ENCODE peak calls at places on chromosomes 5 and 9, in eight cellular contexts. E is choroid plexus epithelial cell, V is nephron progenitor cell, Q is Calu3, W is fibroblast of the aortic adventitia, F is GM10248, X is uterus, O is WERI-Rb-1. L is an unnamed sample.

GRCh38 chr5:127585661-127586060 is 63.2 kb upstream of the CTXN3 start:
- DNase-seq in F (no peak), W (no peak), V (no peak), O (no peak), X (no peak), Q (no peak), E (no peak), L (no peak)

GRCh38 chr5:171313481-171314206 is 4.6 kb downstream of the TLX3 start:
- DNase-seq in E (no peak), W (no peak), X (no peak), V (no peak), Q (no peak), O (no peak), F (no peak), L (no peak)

GRCh38 chr5:90709323-90710148 is 150.9 kb downstream of the ADGRV1 start:
- DNase-seq in X (no peak), V (peak; percentile 50), Q (peak; percentile 71), W (peak; percentile 36), F (peak; percentile 35), O (peak; percentile 51), E (peak; percentile 72), L (peak; percentile 34)

GRCh38 chr9:133558191-133559126 is 24.0 kb downstream of the ADAMTSL2 start:
- DNase-seq in Q (no peak), V (no peak), W (peak; percentile 77), F (peak; percentile 87), E (peak; percentile 75), O (no peak), X (peak; percentile 34), L (peak; percentile 90)

GRCh38 chr9:34382879-34383278 is 6.2 kb upstream of the MYORG start:
- DNase-seq in V (no peak), O (no peak), Q (no peak), E (no peak), X (no peak), F (no peak), W (no peak), L (no peak)

GRCh38 chr5:172774561-172775271 is 3.7 kb upstream of the DUSP1 start:
- DNase-seq in O (no peak), V (no peak), Q (no peak), W (no peak), F (no peak), X (no peak), E (no peak), L (no peak)

GRCh38 chr5:148846930-148847329 is 20.5 kb downstream of the ADRB2 start:
- DNase-seq in O (no peak), E (no peak), F (no peak), Q (no peak), V (no peak), X (no peak), W (no peak), L (no peak)

GRCh38 chr9:84230355-84231136 is 110.0 kb downstream of the SLC28A3 start:
- DNase-seq in E (no peak), F (no peak), Q (no peak), W (peak; percentile 18), X (no peak), O (peak; percentile 38), V (no peak), L (no peak)

GRCh38 chr9:127723450-127723849 is 7.6 kb downstream of the TTC16 start:
- DNase-seq in V (no peak), Q (no peak), W (peak; percentile 85), E (peak; percentile 35), X (no peak), F (no peak), O (no peak), L (no peak)

GRCh38 chr5:76422175-76422574 is 19.1 kb downstream of the IQGAP2 start:
- DNase-seq in X (no peak), Q (no peak), E (peak; percentile 49), O (no peak), F (no peak), V (no peak), W (no peak), L (no peak)

GRCh38 chr9:130128251-130128650 is 44.0 kb upstream of the NCS1 start:
- DNase-seq in E (peak; percentile 32), F (no peak), Q (no peak), V (no peak), X (no peak), O (no peak), W (no peak), L (peak; percentile 40)

GRCh38 chr9:69762527-69762926 is 2.7 kb upstream of the PTAR1 start:
- DNase-seq in F (no peak), O (no peak), X (no peak), V (no peak), Q (no peak), E (peak; percentile 33), W (peak; percentile 27), L (no peak)

GRCh38 chr5:172820046-172820767 is 13.8 kb upstream of the ERGIC1 start:
- DNase-seq in E (peak; percentile 70), V (no peak), F (no peak), Q (peak; percentile 69), X (peak; percentile 86), W (peak; percentile 52), O (no peak), L (no peak)

GRCh38 chr5:163115011-163115410 is 322.4 kb upstream of the CCNG1 start:
- DNase-seq in V (no peak), E (no peak), Q (no peak), F (no peak), W (no peak), O (no peak), X (no peak), L (no peak)

GRCh38 chr9:127277099-127277498 is 12.5 kb downstream of the GARNL3 start:
- DNase-seq in O (no peak), Q (no peak), V (no peak), F (peak; percentile 27), W (no peak), E (no peak), X (no peak), L (peak; percentile 22)

GRCh38 chr9:114286146-114286679 is 36.7 kb upstream of the ORM1 start:
- DNase-seq in X (peak; percentile 10), F (no peak), W (no peak), E (no peak), O (peak; percentile 4), Q (no peak), V (no peak), L (no peak)

GRCh38 chr9:21710792-21711191 is 91.6 kb upstream of the MTAP start:
- DNase-seq in X (no peak), W (no peak), E (peak; percentile 19), Q (no peak), F (no peak), V (no peak), O (no peak), L (no peak)

GRCh38 chr9:127720865-127721227 is 5.0 kb downstream of the TTC16 start:
- DNase-seq in X (no peak), E (no peak), Q (no peak), O (no peak), V (no peak), F (no peak), W (no peak), L (no peak)

GRCh38 chr5:150364004-150364403 is 6.5 kb downstream of the TCOF1 start:
- DNase-seq in V (no peak), E (no peak), X (no peak), F (no peak), W (no peak), Q (no peak), O (no peak), L (no peak)

GRCh38 chr9:69248005-69248404 is 73.9 kb downstream of the TJP2 start:
- DNase-seq in O (no peak), X (no peak), E (no peak), F (no peak), W (no peak), Q (no peak), V (no peak), L (no peak)

GRCh38 chr5:135497971-135498661 is 37.6 kb downstream of the NEUROG1 start:
- DNase-seq in E (no peak), O (peak; percentile 66), X (no peak), Q (no peak), F (no peak), V (no peak), W (no peak), L (no peak)

GRCh38 chr5:71836084-71836483 is 117.0 kb downstream of the CARTPT start:
- DNase-seq in X (no peak), W (peak; percentile 32), F (no peak), E (peak; percentile 55), Q (no peak), V (no peak), O (no peak), L (no peak)
- TF ChIP-seq CTCF in X (no peak), W (peak; percentile 41), F (no peak), E (peak; percentile 61), Q (peak; percentile 22), V (no peak), O (peak; percentile 9), L (no peak)

GRCh38 chr5:126490167-126490937 is 67.1 kb downstream of the GRAMD2B start:
- DNase-seq in V (peak; percentile 20), O (peak; percentile 74), Q (no peak), W (peak; percentile 66), F (no peak), X (no peak), E (peak; percentile 86), L (no peak)
- TF ChIP-seq CTCF in V (no peak), O (peak; percentile 47), Q (no peak), W (peak; percentile 24), F (no peak), X (no peak), E (peak; percentile 54), L (no peak)

GRCh38 chr5:170067574-170068170 is 38.0 kb upstream of the FOXI1 start:
- DNase-seq in Q (no peak), O (no peak), E (no peak), V (no peak), X (no peak), F (no peak), W (no peak), L (no peak)

GRCh38 chr5:170071748-170072147 is 33.9 kb upstream of the FOXI1 start:
- DNase-seq in E (no peak), W (no peak), Q (no peak), V (no peak), F (no peak), X (no peak), O (no peak), L (no peak)

GRCh38 chr5:170067152-170067551 is 38.5 kb upstream of the FOXI1 start:
- DNase-seq in V (no peak), X (no peak), O (no peak), F (peak; percentile 18), E (no peak), W (no peak), Q (no peak), L (no peak)

GRCh38 chr5:170069512-170069911 is 36.2 kb upstream of the FOXI1 start:
- DNase-seq in V (no peak), F (no peak), X (no peak), O (no peak), Q (no peak), W (no peak), E (no peak), L (no peak)

GRCh38 chr5:170070556-170071412 is 34.9 kb upstream of the FOXI1 start:
- DNase-seq in Q (peak; percentile 53), V (peak; percentile 87), X (no peak), E (peak; percentile 67), O (peak; percentile 43), W (peak; percentile 49), F (no peak), L (no peak)
- TF ChIP-seq CTCF in Q (peak; percentile 87), V (peak; percentile 94), X (peak; percentile 14), E (peak; percentile 80), O (peak; percentile 84), W (peak; percentile 82), F (peak; percentile 24), L (peak; percentile 31)

DNA sequence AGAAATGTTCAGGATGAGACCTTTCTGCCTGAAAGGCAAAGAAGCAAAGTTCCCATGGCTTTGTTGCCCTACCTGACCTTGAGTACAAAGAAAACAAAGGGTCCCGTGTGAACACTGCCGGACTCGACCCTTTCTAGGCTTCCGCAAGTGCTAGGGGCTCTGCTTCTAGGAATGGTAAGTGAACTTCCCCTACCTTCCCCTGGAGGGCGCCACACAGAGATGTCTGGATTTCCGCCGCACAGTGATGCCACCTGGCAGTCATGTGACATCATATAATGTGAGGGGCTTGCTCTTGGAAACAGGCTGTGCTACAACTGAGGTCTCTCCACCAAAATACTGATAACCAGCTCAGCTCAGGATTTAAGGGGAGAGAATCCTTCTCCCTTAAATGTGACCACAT is 56.6 kb downstream of the HSD17B3 start:
- DNase-seq in W (no peak), F (no peak), V (no peak), Q (no peak), E (no peak), O (no peak), X (no peak), L (no peak)
- TF ChIP-seq CTCF in W (no peak), F (no peak), V (no peak), Q (no peak), E (no peak), O (peak; percentile 32), X (no peak), L (no peak)

L was measured in GM20000.